ENCODE peak calls at places on chromosomes 16 and 17, in six cellular contexts. B, P, L, G, K and A are unnamed samples. For H3K79me2, the result is how much of the 10 kb centered on the place peaks cover.

GRCh38 chr17:57135748-57136342 is 50.8 kb downstream of the AKAP1 start:
- DNase-seq in K (no peak), L (no peak), G (no peak), P (peak), B (peak), A (no peak)

GRCh38 chr16:68365167-68365817 is 54.5 kb downstream of the PRMT7 start:
- DNase-seq in L (no peak), K (no peak), G (no peak), P (no peak), B (no peak), A (no peak)

GRCh38 chr17:56319531-56319930 is 166.3 kb downstream of the ANKFN1 start:
- DNase-seq in P (peak), L (peak), B (peak), G (no peak), K (peak), A (peak)

GRCh38 chr17:82114447-82114846 is 16.4 kb upstream of the FASN start:
- DNase-seq in P (no peak), B (no peak), L (no peak), K (no peak), G (no peak), A (no peak)

GRCh38 chr17:17091276-17091675 is 49.0 kb downstream of the MPRIP start:
- DNase-seq in B (no peak), K (no peak), L (no peak), G (no peak), P (no peak), A (no peak)

GRCh38 chr16:85413713-85414663 is 199.1 kb upstream of the GSE1 start:
- DNase-seq in B (no peak), P (no peak), K (no peak), G (no peak), L (no peak), A (no peak)

GRCh38 chr17:73335591-73336503 is 24.0 kb upstream of the CDC42EP4 start:
- DNase-seq in K (no peak), L (no peak), G (no peak), P (no peak), B (no peak), A (no peak)

GRCh38 chr17:44164476-44164875 is 6.0 kb upstream of the ASB16 start:
- DNase-seq in P (no peak), K (no peak), G (no peak), B (no peak), L (no peak), A (no peak)

GRCh38 chr17:46082293-46082692 is 83.2 kb downstream of the STH start:
- DNase-seq in B (no peak), K (no peak), L (no peak), P (no peak), G (no peak), A (no peak)

GRCh38 chr17:8504460-8505207 is 69.0 kb downstream of the NDEL1 start:
- DNase-seq in B (no peak), K (no peak), L (no peak), P (no peak), G (no peak), A (no peak)

GRCh38 chr17:71458322-71458721 is 662.5 kb upstream of the SOX9 start:
- DNase-seq in P (no peak), G (no peak), L (no peak), B (no peak), K (no peak), A (no peak)

GRCh38 chr16:22945361-22945760 is 131.4 kb downstream of the HS3ST2 start:
- DNase-seq in L (no peak), B (no peak), G (no peak), P (no peak), K (no peak), A (no peak)

GRCh38 chr16:55257971-55258613 is 65.9 kb upstream of the IRX6 start:
- DNase-seq in K (peak), P (peak), B (peak), L (no peak), G (peak), A (peak)

GRCh38 chr17:13030459-13031305 is 12.9 kb upstream of the ELAC2 start:
- DNase-seq in P (peak), G (no peak), B (peak), L (no peak), K (peak), A (no peak)

GRCh38 chr17:19409509-19409908 is 1.5 kb upstream of the RNF112 start:
- DNase-seq in B (no peak), G (no peak), K (no peak), L (no peak), P (no peak), A (peak)

GRCh38 chr16:87098361-87098760 is 218.8 kb downstream of the C16orf95 start:
- DNase-seq in K (no peak), G (no peak), B (no peak), P (no peak), L (no peak), A (no peak)

GRCh38 chr17:47316316-47316715 is 7.4 kb upstream of the EFCAB13 start:
- DNase-seq in P (peak), B (peak), L (no peak), G (no peak), K (no peak), A (no peak)

GRCh38 chr16:58494981-58495860 is 4.7 kb upstream of the NDRG4 start:
- DNase-seq in G (no peak), L (peak), K (peak), B (peak), P (peak), A (peak)

GRCh38 chr16:53372942-53373871 is 61.1 kb upstream of the RBL2 start:
- DNase-seq in K (peak), B (no peak), G (peak), L (no peak), P (no peak), A (peak)

GRCh38 chr16:63008688-63009087 is 972.5 kb upstream of the CDH8 start:
- DNase-seq in B (no peak), K (no peak), P (no peak), L (no peak), G (no peak), A (no peak)

GRCh38 chr17:17366941-17367885 is 64.0 kb downstream of the NT5M start:
- DNase-seq in B (no peak), K (no peak), L (no peak), P (no peak), G (no peak), A (no peak)

GRCh38 chr16:87945351-87946042 is 5.7 kb upstream of the BANP start:
- DNase-seq in K (no peak), G (no peak), P (no peak), L (no peak), B (peak), A (peak)

GRCh38 chr17:61556224-61557188 is 34.5 kb downstream of the NACA2 start:
- DNase-seq in L (no peak), K (no peak), G (no peak), B (no peak), P (no peak), A (no peak)

GRCh38 chr16:17270111-17270510 is 200.6 kb downstream of the XYLT1 start:
- DNase-seq in L (no peak), G (no peak), B (no peak), P (no peak), K (no peak), A (no peak)

GRCh38 chr16:30985401-30986128 is 558 bp downstream of the HSD3B7 start:
- DNase-seq in K (peak), B (no peak), G (no peak), P (peak), L (no peak), A (peak)

GRCh38 chr17:17681744-17682292 is 560 bp downstream of the RAI1 start:
- DNase-seq in P (no peak), L (no peak), K (peak), B (no peak), G (no peak), A (no peak)

GRCh38 chr17:17737938-17738894 is 57.0 kb downstream of the RAI1 start:
- DNase-seq in L (no peak), P (no peak), B (no peak), K (no peak), G (no peak), A (no peak)

GRCh38 chr17:64779344-64780095 is 117.4 kb upstream of the SMURF2 start:
- DNase-seq in B (no peak), P (no peak), L (no peak), K (no peak), G (no peak), A (no peak)
- TF ChIP-seq EZH2 in B (no peak), P (no peak), L (peak), K (no peak), G (peak), A (no peak)

GRCh38 chr16:65522412-65522811 is 400.5 kb upstream of the CDH11 start:
- DNase-seq in K (no peak), L (no peak), G (no peak), P (no peak), B (no peak), A (no peak)
- TF ChIP-seq MAX in K (no peak), L (no peak), G (no peak), P (no peak), B (no peak), A (no peak)

DNA sequence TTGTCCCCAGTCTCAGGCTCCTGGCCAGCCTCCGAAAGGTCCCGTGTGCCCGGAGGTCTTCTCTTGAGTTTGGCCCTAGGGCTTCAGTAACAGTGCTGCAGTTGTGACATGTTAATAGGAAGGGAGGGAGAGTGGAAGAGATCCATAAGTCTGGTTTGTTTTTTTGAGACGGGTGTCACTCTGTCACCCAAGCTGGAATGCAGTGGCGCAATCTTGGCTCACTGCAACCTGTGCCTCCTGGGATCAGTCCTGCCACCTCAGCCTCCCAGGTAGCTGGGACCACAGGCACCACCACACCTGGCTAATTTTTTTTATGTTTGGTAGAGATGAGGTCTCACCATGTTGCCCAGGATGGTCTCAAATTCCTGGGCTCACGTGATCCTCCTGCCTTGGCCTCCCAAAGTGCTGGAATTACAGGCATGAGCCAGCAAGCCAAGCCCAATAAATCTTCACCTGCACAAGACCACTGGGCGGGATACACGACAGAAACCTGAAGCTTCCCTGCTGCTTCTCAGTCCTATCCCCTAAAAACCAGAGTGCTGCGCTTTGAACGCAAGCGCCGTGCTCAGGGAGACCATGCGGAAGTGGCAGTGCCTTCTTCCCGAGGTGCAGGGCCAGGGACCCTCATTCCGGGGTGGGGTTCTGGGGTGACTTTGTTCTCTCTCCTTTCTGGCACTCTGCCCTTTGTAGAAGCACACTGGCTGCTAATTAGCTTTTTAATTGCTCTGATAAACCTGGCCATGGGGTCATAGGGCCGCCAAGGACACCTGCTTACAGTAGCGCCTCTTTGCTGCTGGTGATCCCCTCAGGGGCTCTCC is 10.9 kb downstream of the TRAF7 start:
- DNase-seq in P (no peak), G (no peak), L (no peak), B (no peak), K (no peak), A (no peak)
- H3K79me2 ChIP-seq in P (under half), G (under half), L (under half), B (half or more), K (under half), A (half or more)

GRCh38 chr16:66131895-66132294 is 234.6 kb upstream of the CDH5 start:
- DNase-seq in L (no peak), P (no peak), B (no peak), K (no peak), G (no peak), A (no peak)
- TF ChIP-seq EZH2 in L (no peak), P (no peak), B (no peak), K (no peak), G (no peak), A (no peak)

DNA sequence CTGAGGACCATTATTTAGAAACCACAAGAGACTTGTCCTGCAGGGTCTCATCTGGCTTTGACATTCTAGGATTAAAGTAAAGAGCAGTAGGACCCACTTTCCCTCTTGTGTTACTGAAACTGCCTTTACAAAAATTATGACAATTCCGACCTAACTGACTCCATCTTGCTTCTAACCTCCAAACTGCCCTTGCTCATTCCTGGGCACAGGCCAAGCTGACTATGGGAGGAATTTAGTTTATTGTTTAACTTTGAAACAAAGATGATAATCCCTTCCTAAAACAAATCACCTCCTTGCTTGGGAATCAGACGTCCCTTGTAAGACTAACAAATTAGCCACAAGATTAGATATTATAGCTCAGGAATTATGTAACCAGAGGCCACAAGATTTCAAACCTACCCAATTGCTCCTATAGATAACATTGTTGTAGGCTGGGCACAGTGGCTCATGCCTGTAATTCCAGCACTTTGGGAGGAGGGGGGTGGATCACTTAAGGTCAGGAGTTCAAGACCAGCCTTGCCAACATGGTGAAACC is 87.0 kb upstream of the FBXO47 start:
- DNase-seq in L (no peak), G (no peak), B (no peak), P (no peak), K (no peak), A (no peak)
- TF ChIP-seq MAX in L (no peak), G (no peak), B (no peak), P (no peak), K (no peak), A (no peak)

GRCh38 chr17:78780335-78780734 is 1.7 kb downstream of the CYTH1 start:
- DNase-seq in P (no peak), G (no peak), K (no peak), B (no peak), L (no peak), A (no peak)
- H3K79me2 ChIP-seq in P (under half), G (under half), K (half or more), B (under half), L (half or more), A (half or more)

GRCh38 chr17:58758890-58759289 is 3.2 kb downstream of the PPM1E start:
- DNase-seq in K (no peak), P (no peak), G (no peak), L (no peak), B (no peak), A (no peak)
- TF ChIP-seq EZH2 in K (no peak), P (no peak), G (no peak), L (no peak), B (no peak), A (no peak)